ENCODE peak calls at places on chromosome 19, in six cellular contexts. One of them, this sample, is unnamed.

GRCh38 chr19:40806385-40807146 is 7.6 kb downstream of the EGLN2 start:
- DNase-seq in fibroblast of lung: peak; percentile 97
- DNase-seq in progenitor cell of endocrine pancreas: peak; percentile 64
- DNase-seq in Calu3: no peak
- DNase-seq in foreskin fibroblast: peak; percentile 93
- DNase-seq in lower leg skin: peak; percentile 96
- DNase-seq in this sample: peak; percentile 90

GRCh38 chr19:17681505-17682125 is 6.5 kb downstream of the UNC13A start:
- DNase-seq in fibroblast of lung: peak; percentile 39
- DNase-seq in progenitor cell of endocrine pancreas: peak; percentile 54
- DNase-seq in Calu3: peak; percentile 13
- DNase-seq in foreskin fibroblast: peak; percentile 21
- DNase-seq in lower leg skin: no peak
- DNase-seq in this sample: peak; percentile 67

GRCh38 chr19:58400916-58401824 is 5.7 kb downstream of the RNF225 start:
- DNase-seq in fibroblast of lung: peak; percentile 99
- DNase-seq in progenitor cell of endocrine pancreas: peak; percentile 98
- DNase-seq in Calu3: peak; percentile 99
- DNase-seq in foreskin fibroblast: peak; percentile 99
- DNase-seq in lower leg skin: peak; percentile 100
- DNase-seq in this sample: peak; percentile 99

GRCh38 chr19:47309608-47310007 is at the start of gene C5AR1:
- DNase-seq in fibroblast of lung: no peak
- DNase-seq in progenitor cell of endocrine pancreas: no peak
- DNase-seq in Calu3: no peak
- DNase-seq in foreskin fibroblast: no peak
- DNase-seq in lower leg skin: peak; percentile 89
- DNase-seq in this sample: no peak

GRCh38 chr19:15197275-15198005 is 3.4 kb downstream of the NOTCH3 start:
- DNase-seq in fibroblast of lung: peak; percentile 39
- DNase-seq in progenitor cell of endocrine pancreas: no peak
- DNase-seq in Calu3: no peak
- DNase-seq in foreskin fibroblast: no peak
- DNase-seq in lower leg skin: no peak
- DNase-seq in this sample: no peak

GRCh38 chr19:55305491-55305890 is 19.6 kb downstream of the TMEM150B start:
- DNase-seq in fibroblast of lung: peak; percentile 26
- DNase-seq in progenitor cell of endocrine pancreas: no peak
- DNase-seq in Calu3: peak; percentile 56
- DNase-seq in foreskin fibroblast: no peak
- DNase-seq in lower leg skin: no peak
- DNase-seq in this sample: no peak

GRCh38 chr19:12695997-12696365 is 450 bp downstream of the FBXW9 start:
- DNase-seq in fibroblast of lung: no peak
- DNase-seq in progenitor cell of endocrine pancreas: no peak
- DNase-seq in Calu3: no peak
- DNase-seq in foreskin fibroblast: no peak
- DNase-seq in lower leg skin: no peak
- DNase-seq in this sample: no peak

GRCh38 chr19:20165971-20166592 is 932 bp upstream of the ZNF486 start:
- DNase-seq in fibroblast of lung: no peak
- DNase-seq in progenitor cell of endocrine pancreas: no peak
- DNase-seq in Calu3: no peak
- DNase-seq in foreskin fibroblast: no peak
- DNase-seq in lower leg skin: no peak
- DNase-seq in this sample: no peak

GRCh38 chr19:54518844-54519243 is 16.2 kb downstream of the LAIR2 start:
- DNase-seq in fibroblast of lung: no peak
- DNase-seq in progenitor cell of endocrine pancreas: no peak
- DNase-seq in Calu3: peak; percentile 9
- DNase-seq in foreskin fibroblast: no peak
- DNase-seq in lower leg skin: no peak
- DNase-seq in this sample: no peak

GRCh38 chr19:715347-715746 is 6.6 kb downstream of the PALM start:
- DNase-seq in fibroblast of lung: no peak
- DNase-seq in progenitor cell of endocrine pancreas: no peak
- DNase-seq in Calu3: no peak
- DNase-seq in foreskin fibroblast: no peak
- DNase-seq in lower leg skin: no peak
- DNase-seq in this sample: no peak

GRCh38 chr19:54427586-54427985 is 12.3 kb downstream of the TTYH1 start:
- DNase-seq in fibroblast of lung: no peak
- DNase-seq in progenitor cell of endocrine pancreas: no peak
- DNase-seq in Calu3: no peak
- DNase-seq in foreskin fibroblast: no peak
- DNase-seq in lower leg skin: no peak
- DNase-seq in this sample: no peak

GRCh38 chr19:45146251-45146650 is 14.5 kb downstream of the NKPD1 start:
- DNase-seq in fibroblast of lung: no peak
- DNase-seq in progenitor cell of endocrine pancreas: no peak
- DNase-seq in Calu3: no peak
- DNase-seq in foreskin fibroblast: no peak
- DNase-seq in lower leg skin: no peak
- DNase-seq in this sample: no peak

GRCh38 chr19:45150180-45150579 is 10.6 kb downstream of the NKPD1 start:
- DNase-seq in fibroblast of lung: no peak
- DNase-seq in progenitor cell of endocrine pancreas: no peak
- DNase-seq in Calu3: no peak
- DNase-seq in foreskin fibroblast: no peak
- DNase-seq in lower leg skin: no peak
- DNase-seq in this sample: no peak

GRCh38 chr19:45149129-45149528 is 11.7 kb downstream of the NKPD1 start:
- DNase-seq in fibroblast of lung: no peak
- DNase-seq in progenitor cell of endocrine pancreas: no peak
- DNase-seq in Calu3: no peak
- DNase-seq in foreskin fibroblast: no peak
- DNase-seq in lower leg skin: no peak
- DNase-seq in this sample: no peak

GRCh38 chr19:45146716-45147337 is 14.0 kb downstream of the NKPD1 start:
- DNase-seq in fibroblast of lung: no peak
- DNase-seq in progenitor cell of endocrine pancreas: no peak
- DNase-seq in Calu3: no peak
- DNase-seq in foreskin fibroblast: no peak
- DNase-seq in lower leg skin: no peak
- DNase-seq in this sample: no peak

DNA sequence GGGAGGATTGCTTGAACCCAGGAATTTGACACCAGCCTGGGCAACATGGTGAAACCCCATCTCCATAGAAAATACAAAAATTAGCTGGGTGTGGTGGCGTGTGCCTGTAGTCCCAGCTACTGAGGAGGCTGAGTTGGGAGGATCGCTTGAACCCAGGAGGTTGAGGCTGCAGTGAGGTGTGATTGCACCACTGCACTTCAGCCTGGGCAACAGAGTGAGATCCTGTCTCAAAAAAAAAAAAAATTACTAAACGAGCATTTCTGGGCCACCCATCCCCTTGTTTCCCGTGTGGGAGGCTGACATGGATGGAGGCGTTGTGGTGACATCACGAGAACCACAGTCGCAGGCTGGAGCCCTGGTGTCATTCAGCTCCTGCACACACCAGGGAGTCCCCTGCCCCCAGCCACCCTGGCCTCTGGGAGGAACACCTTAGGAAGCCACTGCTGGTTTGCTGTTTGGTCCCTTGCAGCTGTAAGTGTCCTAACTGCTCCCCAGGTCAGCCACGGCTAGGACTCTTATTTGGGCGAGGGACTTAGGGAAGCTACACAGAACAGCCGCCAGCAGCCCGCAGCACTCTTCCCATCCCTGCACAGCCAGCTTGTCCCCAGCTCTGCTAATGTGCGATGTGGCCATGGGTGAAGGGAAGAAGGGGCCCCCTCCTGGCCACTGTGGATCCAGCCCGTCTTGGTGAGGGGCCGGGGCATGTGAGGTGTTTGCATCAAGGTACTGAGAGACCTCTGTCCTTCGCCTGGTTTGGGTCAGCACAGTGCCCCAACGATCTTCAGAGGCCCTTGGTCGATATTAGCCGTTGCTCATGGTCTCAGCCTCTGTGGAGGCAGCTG is 12.7 kb downstream of the NKPD1 start:
- DNase-seq in fibroblast of lung: no peak
- DNase-seq in progenitor cell of endocrine pancreas: no peak
- DNase-seq in Calu3: no peak
- DNase-seq in foreskin fibroblast: no peak
- DNase-seq in lower leg skin: no peak
- DNase-seq in this sample: no peak
- TF ChIP-seq CTCF in fibroblast of lung: no peak
- TF ChIP-seq CTCF in progenitor cell of endocrine pancreas: no peak
- TF ChIP-seq CTCF in Calu3: no peak
- TF ChIP-seq CTCF in foreskin fibroblast: no peak
- TF ChIP-seq CTCF in lower leg skin: no peak
- TF ChIP-seq CTCF in this sample: no peak

DNA sequence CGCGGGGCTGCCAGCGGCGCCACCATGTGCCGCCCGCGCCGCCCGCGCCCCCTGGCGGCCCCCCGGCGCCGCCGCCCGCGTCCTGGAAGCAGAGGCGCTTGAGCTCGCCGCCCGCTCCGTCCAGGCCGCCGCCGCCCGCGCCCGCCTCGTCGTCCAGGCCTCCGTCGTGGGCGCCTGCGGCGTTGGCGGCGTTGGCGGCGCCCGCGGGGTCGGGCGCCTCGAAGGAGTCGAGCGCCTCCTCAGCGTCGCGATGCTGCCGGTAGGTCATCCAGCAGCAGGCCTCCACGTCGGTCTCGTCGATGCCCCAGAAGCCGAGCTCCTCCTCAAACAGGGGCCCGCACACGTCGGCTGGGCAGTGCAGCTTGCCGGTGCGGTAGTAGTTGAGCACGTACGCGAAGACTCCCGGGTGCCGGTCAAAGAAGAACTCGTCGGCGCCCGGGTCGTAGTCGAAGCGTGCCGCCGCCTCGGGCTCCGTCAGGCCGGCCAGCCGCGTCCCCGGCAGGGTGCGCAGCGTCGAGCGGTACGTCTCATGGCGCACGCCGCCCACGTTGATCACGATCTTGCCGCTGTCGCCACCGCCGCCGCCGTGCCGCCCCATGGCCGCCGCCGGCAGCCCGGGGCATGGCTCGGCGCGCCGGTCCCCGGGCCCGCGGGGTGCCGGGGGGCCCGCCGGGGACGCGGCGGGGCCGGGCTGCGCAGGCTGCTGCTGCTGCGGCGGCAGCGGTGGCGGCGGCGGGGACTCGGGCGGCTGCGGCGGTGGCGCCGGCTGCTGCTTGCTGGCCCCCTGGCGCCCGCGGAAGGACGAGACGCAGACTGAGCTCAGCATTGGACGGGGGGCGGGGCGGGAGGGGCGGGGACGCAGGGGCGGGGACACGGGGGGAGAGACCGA is 676 bp downstream of the KCNC3 start:
- DNase-seq in fibroblast of lung: no peak
- DNase-seq in progenitor cell of endocrine pancreas: no peak
- DNase-seq in Calu3: peak; percentile 50
- DNase-seq in foreskin fibroblast: no peak
- DNase-seq in lower leg skin: no peak
- DNase-seq in this sample: no peak
- TF ChIP-seq CTCF in fibroblast of lung: no peak
- TF ChIP-seq CTCF in progenitor cell of endocrine pancreas: peak; percentile 28
- TF ChIP-seq CTCF in Calu3: no peak
- TF ChIP-seq CTCF in foreskin fibroblast: no peak
- TF ChIP-seq CTCF in lower leg skin: no peak
- TF ChIP-seq CTCF in this sample: no peak

GRCh38 chr19:34649886-34650543 is 26.9 kb downstream of the SCGB2B2 start:
- DNase-seq in fibroblast of lung: no peak
- DNase-seq in progenitor cell of endocrine pancreas: no peak
- DNase-seq in Calu3: no peak
- DNase-seq in foreskin fibroblast: no peak
- DNase-seq in lower leg skin: no peak
- DNase-seq in this sample: no peak

GRCh38 chr19:34642241-34642640 is 34.7 kb downstream of the SCGB2B2 start:
- DNase-seq in fibroblast of lung: no peak
- DNase-seq in progenitor cell of endocrine pancreas: no peak
- DNase-seq in Calu3: no peak
- DNase-seq in foreskin fibroblast: no peak
- DNase-seq in lower leg skin: no peak
- DNase-seq in this sample: no peak

GRCh38 chr19:34645551-34645950 is 31.4 kb downstream of the SCGB2B2 start:
- DNase-seq in fibroblast of lung: no peak
- DNase-seq in progenitor cell of endocrine pancreas: no peak
- DNase-seq in Calu3: no peak
- DNase-seq in foreskin fibroblast: no peak
- DNase-seq in lower leg skin: no peak
- DNase-seq in this sample: no peak

GRCh38 chr19:34639491-34640085 is 37.4 kb downstream of the SCGB2B2 start:
- DNase-seq in fibroblast of lung: peak; percentile 80
- DNase-seq in progenitor cell of endocrine pancreas: no peak
- DNase-seq in Calu3: peak; percentile 68
- DNase-seq in foreskin fibroblast: peak; percentile 28
- DNase-seq in lower leg skin: no peak
- DNase-seq in this sample: no peak

DNA sequence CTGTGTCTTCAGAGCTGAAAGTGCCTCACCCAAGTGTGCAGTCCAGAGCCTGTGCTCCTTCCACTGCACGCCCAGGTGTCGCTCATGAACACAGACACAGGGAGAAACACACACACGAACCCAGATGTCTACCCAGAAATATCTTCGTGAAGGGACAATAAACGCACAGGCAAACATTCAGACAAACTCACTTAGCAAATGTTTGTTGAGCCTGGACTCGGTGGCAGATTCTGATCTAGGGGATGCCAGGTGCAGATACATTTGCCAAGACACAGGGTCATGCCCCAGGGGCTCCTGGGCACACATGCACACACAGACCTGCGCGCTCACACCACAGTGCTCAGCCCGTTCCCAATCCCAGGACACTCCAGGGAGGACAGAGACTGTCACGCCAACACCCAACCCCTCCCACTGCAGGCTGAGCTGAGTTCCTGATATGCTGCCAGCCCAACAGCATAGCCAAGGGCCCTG is 31.9 kb downstream of the SCGB2B2 start:
- DNase-seq in fibroblast of lung: no peak
- DNase-seq in progenitor cell of endocrine pancreas: no peak
- DNase-seq in Calu3: no peak
- DNase-seq in foreskin fibroblast: no peak
- DNase-seq in lower leg skin: no peak
- DNase-seq in this sample: no peak
- TF ChIP-seq CTCF in fibroblast of lung: no peak
- TF ChIP-seq CTCF in progenitor cell of endocrine pancreas: no peak
- TF ChIP-seq CTCF in Calu3: no peak
- TF ChIP-seq CTCF in foreskin fibroblast: no peak
- TF ChIP-seq CTCF in lower leg skin: no peak
- TF ChIP-seq CTCF in this sample: no peak

GRCh38 chr19:50875795-50876422 is 2.7 kb downstream of the KLK2 start:
- DNase-seq in fibroblast of lung: no peak
- DNase-seq in progenitor cell of endocrine pancreas: no peak
- DNase-seq in Calu3: no peak
- DNase-seq in foreskin fibroblast: no peak
- DNase-seq in lower leg skin: no peak
- DNase-seq in this sample: no peak

GRCh38 chr19:50880241-50880640 is 7.0 kb downstream of the KLK2 start:
- DNase-seq in fibroblast of lung: no peak
- DNase-seq in progenitor cell of endocrine pancreas: no peak
- DNase-seq in Calu3: no peak
- DNase-seq in foreskin fibroblast: no peak
- DNase-seq in lower leg skin: no peak
- DNase-seq in this sample: no peak

GRCh38 chr19:50878851-50879250 is 5.6 kb downstream of the KLK2 start:
- DNase-seq in fibroblast of lung: no peak
- DNase-seq in progenitor cell of endocrine pancreas: no peak
- DNase-seq in Calu3: no peak
- DNase-seq in foreskin fibroblast: no peak
- DNase-seq in lower leg skin: no peak
- DNase-seq in this sample: no peak

GRCh38 chr19:50874185-50874584 is 946 bp downstream of the KLK2 start:
- DNase-seq in fibroblast of lung: no peak
- DNase-seq in progenitor cell of endocrine pancreas: no peak
- DNase-seq in Calu3: no peak
- DNase-seq in foreskin fibroblast: no peak
- DNase-seq in lower leg skin: no peak
- DNase-seq in this sample: no peak

GRCh38 chr19:50877338-50877737 is 4.1 kb downstream of the KLK2 start:
- DNase-seq in fibroblast of lung: no peak
- DNase-seq in progenitor cell of endocrine pancreas: no peak
- DNase-seq in Calu3: no peak
- DNase-seq in foreskin fibroblast: no peak
- DNase-seq in lower leg skin: no peak
- DNase-seq in this sample: no peak
- TF ChIP-seq CTCF in fibroblast of lung: no peak
- TF ChIP-seq CTCF in progenitor cell of endocrine pancreas: no peak
- TF ChIP-seq CTCF in Calu3: no peak
- TF ChIP-seq CTCF in foreskin fibroblast: no peak
- TF ChIP-seq CTCF in lower leg skin: no peak
- TF ChIP-seq CTCF in this sample: no peak